ENCODE peak calls at places on chromosomes 12 and 14, in seven cellular contexts. E is prostate gland; C is sigmoid colon; H is hepatocyte; S is heart right ventricle; Z is cardiac muscle cell; M is CD8-positive, alpha-beta T cell. U is an unnamed sample.

GRCh38 chr12:121494093-121494787 is 86.6 kb downstream of the KDM2B start:
- DNase-seq in E (no peak), C (no peak), H (peak; percentile 35), S (peak; percentile 47), Z (peak; percentile 57), M (peak; percentile 75), U (peak; percentile 39)

GRCh38 chr12:132771126-132771838 is 9.7 kb upstream of the ANKLE2 start:
- DNase-seq in E (no peak), C (no peak), H (no peak), S (no peak), Z (no peak), M (peak; percentile 65), U (no peak)

GRCh38 chr14:96514694-96515093 is 12.5 kb downstream of the PAPOLA start:
- DNase-seq in E (no peak), C (no peak), H (no peak), S (no peak), Z (no peak), M (no peak), U (no peak)

GRCh38 chr14:81436296-81437138 is 36.4 kb upstream of the STON2 start:
- DNase-seq in E (peak; percentile 66), C (peak; percentile 87), H (peak; percentile 93), S (peak; percentile 82), Z (peak; percentile 75), M (no peak), U (peak; percentile 86)

GRCh38 chr12:29320295-29321090 is 60.5 kb downstream of the ERGIC2 start:
- DNase-seq in E (no peak), C (no peak), H (no peak), S (no peak), Z (peak; percentile 65), M (no peak), U (no peak)

GRCh38 chr12:122888232-122888752 is 7.6 kb downstream of the VPS37B start:
- DNase-seq in E (peak; percentile 93), C (no peak), H (peak; percentile 85), S (peak; percentile 27), Z (peak; percentile 82), M (no peak), U (no peak)

GRCh38 chr12:52080403-52081201 is 1.1 kb downstream of the SMIM41 start:
- DNase-seq in E (no peak), C (peak; percentile 78), H (no peak), S (no peak), Z (no peak), M (no peak), U (no peak)

GRCh38 chr12:128783129-128783574 is 40.6 kb downstream of the SLC15A4 start:
- DNase-seq in E (no peak), C (peak; percentile 14), H (no peak), S (no peak), Z (no peak), M (no peak), U (no peak)

GRCh38 chr12:125093681-125094025 is 28.4 kb downstream of the AACS start:
- DNase-seq in E (no peak), C (no peak), H (no peak), S (no peak), Z (no peak), M (no peak), U (no peak)

DNA sequence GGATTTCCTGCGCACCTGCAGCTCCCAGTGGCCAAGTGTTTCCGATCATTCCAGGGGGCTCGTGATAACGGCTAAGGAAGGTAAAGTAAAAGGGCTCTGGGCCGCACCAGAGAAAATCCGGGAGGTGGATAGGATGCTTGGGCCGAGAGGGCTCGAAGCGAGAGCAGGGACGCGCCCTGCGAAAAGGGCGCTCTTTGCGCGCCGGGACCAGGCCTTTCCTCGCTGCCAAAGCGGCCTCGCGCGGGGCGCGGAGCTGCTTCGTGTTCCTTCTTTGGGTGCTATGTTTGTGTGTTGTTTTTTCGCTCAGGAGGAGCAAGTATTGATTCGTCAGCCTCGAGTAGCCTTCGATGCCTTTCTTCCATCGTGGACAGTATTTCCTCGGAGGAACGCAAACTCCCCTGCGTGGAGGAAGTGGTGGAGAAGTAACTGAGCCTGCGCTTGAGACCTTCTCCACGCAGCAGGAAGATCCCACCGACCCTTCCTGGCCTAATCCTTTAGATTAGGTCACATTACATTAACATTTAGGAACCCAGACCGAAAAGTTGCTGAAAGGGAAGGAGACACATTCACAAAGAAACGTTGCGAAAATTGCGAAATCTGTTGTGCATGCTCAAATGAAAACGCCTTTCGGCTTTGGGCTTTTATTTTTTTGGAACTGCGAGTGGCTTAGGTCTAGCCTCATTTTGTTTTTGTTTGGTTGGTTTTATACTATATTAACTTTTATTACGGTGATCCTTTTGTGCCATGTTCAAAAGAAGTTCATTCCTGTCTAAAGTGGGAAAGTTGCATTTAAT is 1.3 kb downstream of the MYF6 start:
- DNase-seq in E (no peak), C (no peak), H (no peak), S (no peak), Z (peak; percentile 32), M (no peak), U (no peak)
- H3K4me3 ChIP-seq in E (no peak overlapping the region), C (no peak overlapping the region), H (no peak overlapping the region), S (no peak overlapping the region), Z (peak overlapping the region; percentile 26), M (no peak overlapping the region), U (no peak overlapping the region)

GRCh38 chr12:1126089-1126488 is 135.1 kb downstream of the ERC1 start:
- DNase-seq in E (no peak), C (no peak), H (no peak), S (no peak), Z (no peak), M (no peak), U (no peak)

GRCh38 chr12:1122803-1123202 is 131.8 kb downstream of the ERC1 start:
- DNase-seq in E (no peak), C (no peak), H (no peak), S (no peak), Z (peak; percentile 8), M (peak; percentile 70), U (no peak)

GRCh38 chr12:1130164-1130563 is 139.1 kb downstream of the ERC1 start:
- DNase-seq in E (no peak), C (no peak), H (peak; percentile 65), S (no peak), Z (no peak), M (no peak), U (no peak)

GRCh38 chr12:1130571-1130970 is 139.5 kb downstream of the ERC1 start:
- DNase-seq in E (no peak), C (no peak), H (no peak), S (no peak), Z (no peak), M (no peak), U (no peak)

DNA sequence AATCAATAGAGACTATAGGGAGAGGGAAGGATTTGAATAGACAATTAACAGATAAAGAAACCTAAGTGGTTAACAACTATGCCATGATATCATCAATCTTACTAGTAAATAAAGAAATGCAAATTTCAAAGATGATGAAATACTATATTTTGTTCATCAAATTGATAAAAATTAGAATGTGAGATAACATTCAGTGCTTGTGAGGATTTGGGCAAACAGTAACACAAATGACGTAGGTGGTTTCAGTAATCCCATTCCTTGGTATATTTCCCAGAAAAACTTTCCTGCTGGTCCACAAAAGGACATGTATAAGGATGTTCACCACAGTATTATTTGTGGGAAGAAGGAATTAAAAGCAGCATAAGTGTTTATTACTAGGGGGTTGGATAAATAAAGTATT is 136.0 kb downstream of the ERC1 start:
- DNase-seq in E (no peak), C (no peak), H (no peak), S (no peak), Z (no peak), M (no peak), U (no peak)
- H3K4me1 ChIP-seq in E (peaks cover 2% of the 10 kb centered on the region), C (no peaks in the 10 kb centered on the region), H (peaks cover 5% of the 10 kb centered on the region), S (no peaks in the 10 kb centered on the region), Z (peaks cover 13% of the 10 kb centered on the region), M (peaks cover 21% of the 10 kb centered on the region), U (no peaks in the 10 kb centered on the region)

GRCh38 chr14:54225457-54225856 is 171.3 kb upstream of the CDKN3 start:
- DNase-seq in E (no peak), C (no peak), H (no peak), S (no peak), Z (no peak), M (no peak), U (no peak)
- H3K27me3 ChIP-seq in E (no peaks in the 10 kb centered on the region), C (no peaks in the 10 kb centered on the region), H (peaks cover 4% of the 10 kb centered on the region), S (peaks cover 29% of the 10 kb centered on the region), Z (no peaks in the 10 kb centered on the region), M (peaks cover 1% of the 10 kb centered on the region), U (no peaks in the 10 kb centered on the region)

GRCh38 chr12:90484130-90484529 is 470.8 kb downstream of the CCER1 start:
- DNase-seq in E (no peak), C (no peak), H (peak; percentile 8), S (no peak), Z (no peak), M (no peak), U (peak; percentile 2)
- H3K4me3 ChIP-seq in E (no peak overlapping the region), C (no peak overlapping the region), H (no peak overlapping the region), S (no peak overlapping the region), Z (no peak overlapping the region), M (no peak overlapping the region), U (no peak overlapping the region)